ENCODE peak calls at places on chromosomes 16 and 17, in seven cellular contexts. One of them, this sample, is unnamed.

GRCh38 chr16:29680180-29680598 is 1.2 kb downstream of the QPRT start:
- DNase-seq in A549: no peak
- DNase-seq in body of pancreas: peak
- DNase-seq in transverse colon: peak
- DNase-seq in IMR-90: no peak
- DNase-seq in Peyer's patch: no peak
- DNase-seq in stomach: no peak
- DNase-seq in this sample: no peak

GRCh38 chr17:56809820-56810179 is 23.9 kb downstream of the C17orf67 start:
- DNase-seq in body of pancreas: no peak
- DNase-seq in A549: no peak
- DNase-seq in Peyer's patch: no peak
- DNase-seq in IMR-90: no peak
- DNase-seq in stomach: no peak
- DNase-seq in transverse colon: no peak
- DNase-seq in this sample: no peak

GRCh38 chr17:68512967-68513474 is 791 bp downstream of the PRKAR1A start:
- DNase-seq in stomach: no peak
- DNase-seq in transverse colon: peak
- DNase-seq in body of pancreas: peak
- DNase-seq in A549: peak
- DNase-seq in IMR-90: peak
- DNase-seq in Peyer's patch: no peak
- DNase-seq in this sample: no peak

GRCh38 chr17:80939151-80940145 is 52.2 kb upstream of the CHMP6 start:
- DNase-seq in IMR-90: no peak
- DNase-seq in transverse colon: no peak
- DNase-seq in A549: no peak
- DNase-seq in body of pancreas: peak
- DNase-seq in Peyer's patch: no peak
- DNase-seq in stomach: no peak
- DNase-seq in this sample: peak

GRCh38 chr16:4805231-4805630 is 2.8 kb upstream of the ROGDI start:
- DNase-seq in transverse colon: no peak
- DNase-seq in IMR-90: no peak
- DNase-seq in body of pancreas: no peak
- DNase-seq in stomach: no peak
- DNase-seq in Peyer's patch: no peak
- DNase-seq in A549: no peak
- DNase-seq in this sample: no peak

GRCh38 chr17:71613996-71614395 is 506.8 kb upstream of the SOX9 start:
- DNase-seq in stomach: no peak
- DNase-seq in body of pancreas: no peak
- DNase-seq in IMR-90: no peak
- DNase-seq in A549: no peak
- DNase-seq in transverse colon: no peak
- DNase-seq in Peyer's patch: no peak
- DNase-seq in this sample: no peak

GRCh38 chr16:27097671-27098275 is 31.0 kb downstream of the C16orf82 start:
- DNase-seq in IMR-90: no peak
- DNase-seq in transverse colon: no peak
- DNase-seq in body of pancreas: peak
- DNase-seq in Peyer's patch: no peak
- DNase-seq in stomach: no peak
- DNase-seq in A549: no peak
- DNase-seq in this sample: no peak

GRCh38 chr17:39627717-39628516 is 1.2 kb downstream of the PPP1R1B start:
- DNase-seq in transverse colon: peak
- DNase-seq in A549: no peak
- DNase-seq in Peyer's patch: peak
- DNase-seq in body of pancreas: no peak
- DNase-seq in IMR-90: no peak
- DNase-seq in stomach: no peak
- DNase-seq in this sample: no peak

GRCh38 chr16:11099672-11100195 is 155.4 kb downstream of the CLEC16A start:
- DNase-seq in A549: no peak
- DNase-seq in stomach: no peak
- DNase-seq in transverse colon: no peak
- DNase-seq in IMR-90: no peak
- DNase-seq in body of pancreas: no peak
- DNase-seq in Peyer's patch: peak
- DNase-seq in this sample: no peak

GRCh38 chr16:83579027-83579426 is 228.8 kb upstream of the HSBP1 start:
- DNase-seq in A549: no peak
- DNase-seq in stomach: no peak
- DNase-seq in transverse colon: no peak
- DNase-seq in Peyer's patch: no peak
- DNase-seq in body of pancreas: no peak
- DNase-seq in IMR-90: no peak
- DNase-seq in this sample: no peak

GRCh38 chr16:25143898-25144297 is 32.4 kb downstream of the LCMT1 start:
- DNase-seq in A549: peak
- DNase-seq in transverse colon: peak
- DNase-seq in stomach: no peak
- DNase-seq in Peyer's patch: no peak
- DNase-seq in IMR-90: no peak
- DNase-seq in body of pancreas: peak
- DNase-seq in this sample: no peak

GRCh38 chr17:44220211-44221071 is 966 bp upstream of the UBTF start:
- DNase-seq in IMR-90: peak
- DNase-seq in A549: peak
- DNase-seq in stomach: peak
- DNase-seq in body of pancreas: peak
- DNase-seq in transverse colon: peak
- DNase-seq in Peyer's patch: peak
- DNase-seq in this sample: peak

GRCh38 chr17:32555611-32556310 is 69.0 kb downstream of the CDK5R1 start:
- DNase-seq in Peyer's patch: no peak
- DNase-seq in transverse colon: no peak
- DNase-seq in A549: no peak
- DNase-seq in body of pancreas: no peak
- DNase-seq in IMR-90: no peak
- DNase-seq in stomach: no peak
- DNase-seq in this sample: no peak

GRCh38 chr16:53754938-53755910 is 51.3 kb downstream of the FTO start:
- DNase-seq in stomach: peak
- DNase-seq in IMR-90: peak
- DNase-seq in Peyer's patch: peak
- DNase-seq in transverse colon: peak
- DNase-seq in body of pancreas: peak
- DNase-seq in A549: peak
- DNase-seq in this sample: no peak

GRCh38 chr16:88462396-88462795 is 9.3 kb downstream of the ZFPM1 start:
- DNase-seq in body of pancreas: no peak
- DNase-seq in stomach: no peak
- DNase-seq in transverse colon: no peak
- DNase-seq in IMR-90: no peak
- DNase-seq in Peyer's patch: no peak
- DNase-seq in A549: no peak
- DNase-seq in this sample: no peak

GRCh38 chr16:23155445-23156049 is 6.3 kb upstream of the USP31 start:
- DNase-seq in body of pancreas: peak
- DNase-seq in stomach: peak
- DNase-seq in transverse colon: peak
- DNase-seq in A549: peak
- DNase-seq in IMR-90: no peak
- DNase-seq in Peyer's patch: no peak
- DNase-seq in this sample: no peak

GRCh38 chr16:13856398-13856797 is 63.6 kb upstream of the ERCC4 start:
- DNase-seq in IMR-90: no peak
- DNase-seq in body of pancreas: no peak
- DNase-seq in Peyer's patch: no peak
- DNase-seq in A549: no peak
- DNase-seq in transverse colon: no peak
- DNase-seq in stomach: no peak
- DNase-seq in this sample: no peak

GRCh38 chr17:7024402-7024785 is 1.5 kb downstream of the BCL6B start:
- DNase-seq in A549: no peak
- DNase-seq in IMR-90: no peak
- DNase-seq in stomach: no peak
- DNase-seq in body of pancreas: no peak
- DNase-seq in Peyer's patch: no peak
- DNase-seq in transverse colon: no peak
- DNase-seq in this sample: no peak
- TF ChIP-seq POLR2A in A549: no peak
- TF ChIP-seq POLR2A in IMR-90: no peak
- TF ChIP-seq POLR2A in stomach: no peak
- TF ChIP-seq POLR2A in body of pancreas: no peak
- TF ChIP-seq POLR2A in Peyer's patch: no peak
- TF ChIP-seq POLR2A in transverse colon: no peak
- TF ChIP-seq POLR2A in this sample: no peak

DNA sequence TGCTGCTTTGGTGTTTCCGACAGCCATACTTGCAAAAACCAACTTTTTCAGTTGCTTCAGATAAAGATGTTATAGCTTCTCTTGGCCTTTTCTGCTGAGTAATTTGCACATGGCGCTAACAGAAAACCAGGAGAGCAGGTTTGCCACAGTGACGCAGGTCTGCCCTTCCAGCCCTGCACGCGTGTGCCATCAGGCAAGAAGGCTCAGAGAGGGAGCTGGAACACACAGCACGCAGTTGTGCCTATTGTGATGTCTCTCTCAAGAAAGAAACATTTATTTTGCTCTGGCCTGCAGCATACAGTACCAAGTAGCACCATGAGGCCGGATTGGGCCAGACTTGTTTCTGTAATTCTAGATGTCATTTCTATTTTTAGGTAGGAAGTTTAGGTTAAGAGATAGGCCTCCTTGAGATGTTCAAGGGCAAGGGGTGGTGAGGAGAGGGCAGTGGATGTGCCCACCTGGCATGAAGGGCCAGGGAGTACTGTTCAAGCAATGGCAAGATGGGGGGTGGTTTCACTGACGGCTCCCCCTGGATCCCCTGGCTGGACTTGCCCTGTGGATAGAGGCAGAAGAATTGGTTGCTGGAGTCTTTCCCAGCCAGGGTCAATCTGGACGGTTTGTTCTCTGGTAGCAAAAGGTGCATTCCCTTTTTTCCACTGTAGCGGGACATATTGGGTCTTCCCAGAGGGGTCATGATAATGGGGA is 1.9 kb downstream of the CBX2 start:
- DNase-seq in IMR-90: no peak
- DNase-seq in Peyer's patch: no peak
- DNase-seq in A549: no peak
- DNase-seq in transverse colon: no peak
- DNase-seq in stomach: no peak
- DNase-seq in body of pancreas: no peak
- DNase-seq in this sample: no peak
- H3K27ac ChIP-seq in IMR-90: no peak
- H3K27ac ChIP-seq in Peyer's patch: no peak
- H3K27ac ChIP-seq in A549: no peak
- H3K27ac ChIP-seq in transverse colon: no peak
- H3K27ac ChIP-seq in stomach: no peak
- H3K27ac ChIP-seq in body of pancreas: no peak
- H3K27ac ChIP-seq in this sample: no peak

DNA sequence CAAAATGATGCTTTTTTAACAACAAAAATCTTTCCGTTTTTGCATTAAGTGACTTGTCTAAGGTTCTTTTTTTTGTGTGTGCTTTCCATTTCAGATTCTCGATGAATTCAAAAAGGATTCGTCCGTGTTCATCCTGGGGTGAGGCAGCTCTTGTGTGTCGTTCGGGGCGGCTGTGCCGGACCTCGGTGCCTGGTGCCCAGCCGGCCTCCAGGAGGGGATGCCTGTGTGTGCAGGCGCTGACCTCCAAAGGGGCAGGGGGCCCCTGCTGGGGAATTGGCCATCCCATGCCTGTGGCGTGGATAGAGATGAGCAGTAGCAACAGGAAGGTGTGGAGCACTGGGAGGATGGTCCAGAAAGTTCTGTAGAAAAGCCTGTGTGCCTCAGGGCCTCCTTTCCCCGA is 101.7 kb downstream of the PLCG2 start:
- DNase-seq in A549: no peak
- DNase-seq in transverse colon: no peak
- DNase-seq in body of pancreas: no peak
- DNase-seq in IMR-90: no peak
- DNase-seq in stomach: no peak
- DNase-seq in Peyer's patch: no peak
- DNase-seq in this sample: no peak
- TF ChIP-seq POLR2A in A549: no peak
- TF ChIP-seq POLR2A in transverse colon: no peak
- TF ChIP-seq POLR2A in body of pancreas: no peak
- TF ChIP-seq POLR2A in IMR-90: no peak
- TF ChIP-seq POLR2A in stomach: no peak
- TF ChIP-seq POLR2A in Peyer's patch: no peak
- TF ChIP-seq POLR2A in this sample: no peak

GRCh38 chr16:15396948-15397594 is 1.5 kb downstream of the MPV17L start:
- DNase-seq in Peyer's patch: no peak
- DNase-seq in stomach: no peak
- DNase-seq in transverse colon: no peak
- DNase-seq in A549: no peak
- DNase-seq in IMR-90: no peak
- DNase-seq in body of pancreas: peak
- DNase-seq in this sample: no peak
- H3K27ac ChIP-seq in Peyer's patch: no peak
- H3K27ac ChIP-seq in stomach: no peak
- H3K27ac ChIP-seq in transverse colon: no peak
- H3K27ac ChIP-seq in A549: no peak
- H3K27ac ChIP-seq in IMR-90: no peak
- H3K27ac ChIP-seq in body of pancreas: peak
- H3K27ac ChIP-seq in this sample: no peak

DNA sequence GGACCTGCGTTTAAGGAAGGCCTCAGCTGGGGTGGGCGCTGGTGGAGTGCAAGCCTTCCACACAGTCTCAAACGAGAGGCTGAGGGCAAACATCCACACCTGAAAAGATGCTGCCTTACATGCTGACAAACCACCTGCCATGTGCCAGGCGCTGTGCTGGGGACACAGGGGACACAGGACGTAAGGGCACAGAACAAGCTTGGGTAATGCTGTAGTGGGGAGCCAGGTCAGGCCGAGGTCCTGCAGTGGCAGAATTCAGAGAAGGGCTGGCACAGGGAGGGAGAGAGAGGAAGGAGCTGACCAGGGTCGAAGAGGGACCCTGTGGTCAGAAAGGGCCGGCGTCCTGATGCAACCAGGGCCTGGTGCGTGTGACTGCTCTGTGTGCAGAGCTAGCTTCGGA is 18.5 kb downstream of the TELO2 start:
- DNase-seq in stomach: no peak
- DNase-seq in body of pancreas: no peak
- DNase-seq in IMR-90: no peak
- DNase-seq in A549: no peak
- DNase-seq in Peyer's patch: no peak
- DNase-seq in transverse colon: no peak
- DNase-seq in this sample: no peak
- TF ChIP-seq POLR2A in stomach: no peak
- TF ChIP-seq POLR2A in body of pancreas: no peak
- TF ChIP-seq POLR2A in IMR-90: no peak
- TF ChIP-seq POLR2A in A549: no peak
- TF ChIP-seq POLR2A in Peyer's patch: no peak
- TF ChIP-seq POLR2A in transverse colon: no peak
- TF ChIP-seq POLR2A in this sample: no peak

This sample was measured in spleen.